ENCODE peak calls at places on chromosomes 12 and 14, in eight cellular contexts. X is endodermal cell, S is GM12878, Y is lower lobe of right lung, J is cardiac muscle cell, D is Panc1, N is PC-3, V is endothelial cell of umbilical vein. Z is an unnamed sample. For H3K36me3 and H3K4me1, the result is how much of the 10 kb centered on the place peaks cover.

GRCh38 chr12:8064131-8064530 is 2.0 kb downstream of the C3AR1 start:
- DNase-seq in X (no peak), S (no peak), Y (no peak), J (no peak), D (no peak), N (no peak), V (no peak), Z (no peak)

GRCh38 chr14:72023128-72024042 is 91.2 kb downstream of the RGS6 start:
- DNase-seq in X (no peak), S (peak), Y (no peak), J (no peak), D (no peak), N (peak), V (no peak), Z (no peak)

GRCh38 chr14:51395361-51395849 is 155.4 kb downstream of the TMX1 start:
- DNase-seq in X (peak), S (no peak), Y (peak), J (peak), D (no peak), N (peak), V (peak), Z (peak)

GRCh38 chr12:100141666-100141997 is 1.0 kb downstream of the BLTP3B start:
- DNase-seq in X (no peak), S (no peak), Y (no peak), J (no peak), D (peak), N (peak), V (peak), Z (no peak)

GRCh38 chr12:52715416-52715815 is 12.1 kb upstream of the KRT77 start:
- DNase-seq in X (peak), S (no peak), Y (peak), J (no peak), D (no peak), N (peak), V (no peak), Z (no peak)

GRCh38 chr12:52494518-52494917 is 1.5 kb upstream of the KRT6A start:
- DNase-seq in X (no peak), S (no peak), Y (peak), J (no peak), D (no peak), N (peak), V (no peak), Z (no peak)

GRCh38 chr14:100155881-100156645 is 3.4 kb downstream of the DEGS2 start:
- DNase-seq in X (no peak), S (no peak), Y (no peak), J (no peak), D (no peak), N (peak), V (no peak), Z (no peak)

GRCh38 chr14:75459099-75459741 is 31.4 kb downstream of the JDP2 start:
- DNase-seq in X (peak), S (no peak), Y (peak), J (no peak), D (no peak), N (no peak), V (no peak), Z (no peak)

GRCh38 chr12:106739318-106739717 is 35.2 kb upstream of the RIC8B start:
- DNase-seq in X (no peak), S (no peak), Y (no peak), J (no peak), D (no peak), N (peak), V (peak), Z (no peak)

GRCh38 chr12:106282457-106283097 is 20.0 kb upstream of the TCP11L2 start:
- DNase-seq in X (peak), S (no peak), Y (peak), J (peak), D (no peak), N (peak), V (peak), Z (peak)

GRCh38 chr12:116551952-116552749 is 7.0 kb upstream of the MAP1LC3B2 start:
- DNase-seq in X (no peak), S (no peak), Y (no peak), J (no peak), D (no peak), N (peak), V (peak), Z (no peak)

GRCh38 chr12:123602651-123603195 is 824 bp downstream of the DDX55 start:
- DNase-seq in X (no peak), S (no peak), Y (no peak), J (no peak), D (no peak), N (no peak), V (no peak), Z (no peak)

GRCh38 chr12:11763760-11764520 is 114.5 kb downstream of the ETV6 start:
- DNase-seq in X (no peak), S (no peak), Y (no peak), J (peak), D (no peak), N (no peak), V (no peak), Z (no peak)

GRCh38 chr14:45426685-45427282 is 173.8 kb upstream of the MIS18BP1 start:
- DNase-seq in X (peak), S (peak), Y (no peak), J (peak), D (peak), N (peak), V (peak), Z (no peak)

GRCh38 chr14:69674546-69675245 is 63.3 kb downstream of the SUSD6 start:
- DNase-seq in X (no peak), S (no peak), Y (no peak), J (no peak), D (no peak), N (no peak), V (peak), Z (no peak)

DNA sequence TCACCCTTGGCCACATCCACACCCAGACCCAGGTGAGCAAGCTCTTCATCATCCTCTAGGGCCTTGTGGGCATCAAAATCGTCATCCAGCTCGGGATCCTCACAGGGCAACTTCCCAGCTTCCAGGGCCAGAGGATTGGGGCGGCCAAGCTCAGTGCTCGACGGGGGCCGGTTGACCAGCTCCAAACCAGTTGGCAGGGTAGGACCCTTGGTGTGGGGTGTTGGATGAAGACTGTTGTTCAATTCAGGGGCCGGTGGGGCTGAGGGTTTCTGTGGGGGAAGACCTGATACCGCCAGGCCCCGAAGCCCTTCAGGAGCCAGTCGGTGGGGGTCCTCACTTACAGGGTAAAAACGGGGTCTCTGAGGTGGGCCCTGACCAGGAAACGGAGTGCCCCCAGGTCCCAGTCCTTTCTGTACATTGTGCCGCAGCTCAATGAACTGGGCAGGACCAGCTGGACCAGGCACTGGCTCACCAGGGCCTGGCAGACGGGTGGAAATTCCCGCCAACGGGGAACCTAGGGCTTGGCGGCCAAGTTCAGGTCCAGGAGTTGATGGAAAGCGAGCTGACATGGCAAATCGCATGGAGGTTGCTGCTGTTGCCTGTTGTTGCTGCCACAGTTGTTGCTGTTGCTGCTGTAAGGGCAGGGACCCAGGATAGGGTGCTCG is 19.8 kb upstream of the PRKAG1 start:
- DNase-seq in X (no peak), S (no peak), Y (peak), J (no peak), D (no peak), N (no peak), V (no peak), Z (no peak)
- H3K36me3 ChIP-seq in X (half or more), S (under half), Y (half or more), J (half or more), D (under half), N (half or more), V (under half), Z (half or more)

GRCh38 chr14:61321385-61322010 is at the start of gene PRKCH:
- DNase-seq in X (peak), S (no peak), Y (peak), J (peak), D (no peak), N (peak), V (peak), Z (no peak)
- TF ChIP-seq CTCF in X (peak), S (peak), Y (peak), J (peak), D (peak), N (peak), V (peak), Z (no peak)

DNA sequence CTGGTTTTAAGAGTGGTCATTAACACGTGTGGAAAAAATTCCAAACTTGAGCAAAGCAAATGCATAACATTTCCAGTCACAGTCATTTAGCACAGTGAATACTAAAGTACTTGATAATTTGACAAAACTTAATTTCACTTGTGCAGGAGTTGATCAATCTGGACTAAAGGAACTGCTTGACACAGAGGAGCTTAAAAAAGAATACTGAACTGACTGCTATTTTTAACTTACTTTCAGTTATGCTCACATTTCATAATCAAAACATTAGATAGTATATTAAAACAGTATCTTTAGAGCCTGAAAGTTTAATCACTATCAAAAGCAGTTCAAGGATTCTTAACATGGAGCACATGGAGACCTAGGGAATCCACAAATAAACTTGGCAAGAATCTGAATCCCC is 7.4 kb downstream of the UBE2N start:
- DNase-seq in X (no peak), S (no peak), Y (no peak), J (no peak), D (no peak), N (no peak), V (no peak), Z (no peak)
- H3K4me1 ChIP-seq in X (under half), S (under half), Y (half or more), J (under half), D (under half), N (under half), V (under half), Z (under half)

GRCh38 chr14:21244546-21244945 is 24.7 kb downstream of the HNRNPC start:
- DNase-seq in X (no peak), S (no peak), Y (no peak), J (no peak), D (no peak), N (no peak), V (no peak), Z (no peak)

GRCh38 chr14:21245813-21246212 is 23.4 kb downstream of the HNRNPC start:
- DNase-seq in X (no peak), S (no peak), Y (no peak), J (no peak), D (no peak), N (no peak), V (no peak), Z (no peak)

GRCh38 chr14:21248739-21249411 is 20.4 kb downstream of the HNRNPC start:
- DNase-seq in X (no peak), S (no peak), Y (no peak), J (no peak), D (no peak), N (no peak), V (no peak), Z (no peak)

GRCh38 chr14:21251215-21251614 is 18.0 kb downstream of the HNRNPC start:
- DNase-seq in X (no peak), S (no peak), Y (no peak), J (no peak), D (no peak), N (no peak), V (no peak), Z (no peak)

DNA sequence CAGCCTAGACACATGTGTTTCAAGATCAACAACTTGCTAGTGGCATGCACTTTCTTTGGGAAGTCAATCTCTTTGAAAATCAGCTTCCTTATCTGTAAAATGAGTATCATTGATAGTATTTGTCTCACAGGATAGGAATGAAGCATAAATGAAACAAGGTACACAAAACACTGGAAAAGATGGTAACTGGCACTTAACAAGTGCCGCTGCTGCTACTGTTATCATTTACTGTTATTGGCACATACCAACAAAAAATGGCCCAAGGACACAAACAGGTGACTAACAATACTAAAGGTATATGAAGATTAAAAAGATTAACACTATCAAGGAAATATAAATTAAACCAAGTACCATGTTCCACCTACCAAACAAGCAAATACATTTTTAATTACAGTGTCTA is 20.9 kb downstream of the HNRNPC start:
- DNase-seq in X (no peak), S (no peak), Y (no peak), J (no peak), D (no peak), N (no peak), V (no peak), Z (no peak)
- H3K36me3 ChIP-seq in X (half or more), S (under half), Y (half or more), J (under half), D (under half), N (half or more), V (under half), Z (half or more)

GRCh38 chr14:96086574-96087077 is 47.5 kb downstream of the C14orf132 start:
- DNase-seq in X (no peak), S (no peak), Y (no peak), J (no peak), D (no peak), N (peak), V (no peak), Z (no peak)
- TF ChIP-seq CTCF in X (peak), S (no peak), Y (no peak), J (no peak), D (no peak), N (no peak), V (no peak), Z (no peak)

GRCh38 chr14:22427771-22428228 is 161.2 kb downstream of the DAD1 start:
- DNase-seq in X (peak), S (no peak), Y (peak), J (no peak), D (no peak), N (no peak), V (no peak), Z (no peak)
- H3K4me1 ChIP-seq in X (under half), S (under half), Y (under half), J (under half), D (under half), N (under half), V (under half), Z (under half)

DNA sequence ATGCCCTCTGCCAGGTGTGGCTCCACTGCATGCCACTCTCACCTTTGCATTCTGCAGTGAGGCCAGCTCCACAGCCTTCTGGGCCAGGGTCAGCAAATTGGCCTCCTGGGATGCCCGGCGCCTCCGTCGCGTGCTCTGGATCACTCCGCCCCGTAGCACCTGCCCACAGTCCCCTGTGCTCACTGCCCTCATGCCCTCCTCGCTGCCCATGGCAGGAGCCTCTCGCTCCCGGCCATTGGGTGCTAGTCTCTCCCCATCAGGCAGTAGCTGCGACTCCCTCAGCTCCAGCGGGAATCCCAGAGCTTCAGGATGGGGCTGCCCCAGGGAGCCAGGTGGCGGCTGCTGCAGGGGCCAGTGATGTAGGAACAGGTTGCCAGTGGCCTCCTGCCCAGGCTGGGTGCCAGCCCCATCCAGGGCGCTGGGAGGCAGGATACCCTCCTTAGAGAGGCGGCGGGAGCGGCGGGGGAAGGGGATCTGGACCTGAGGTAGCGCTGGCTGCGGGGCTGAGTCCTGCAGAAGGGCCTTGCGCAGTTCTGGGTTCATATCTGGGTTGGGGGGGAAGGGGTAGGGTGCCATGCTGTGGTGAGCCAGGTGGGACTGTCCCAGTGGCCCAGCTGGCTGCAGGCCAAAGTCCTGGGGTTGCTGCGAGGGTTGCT is 24.5 kb upstream of the PNMA1 start:
- DNase-seq in X (no peak), S (no peak), Y (no peak), J (no peak), D (no peak), N (no peak), V (no peak), Z (no peak)
- H3K36me3 ChIP-seq in X (under half), S (under half), Y (half or more), J (under half), D (under half), N (under half), V (under half), Z (under half)

DNA sequence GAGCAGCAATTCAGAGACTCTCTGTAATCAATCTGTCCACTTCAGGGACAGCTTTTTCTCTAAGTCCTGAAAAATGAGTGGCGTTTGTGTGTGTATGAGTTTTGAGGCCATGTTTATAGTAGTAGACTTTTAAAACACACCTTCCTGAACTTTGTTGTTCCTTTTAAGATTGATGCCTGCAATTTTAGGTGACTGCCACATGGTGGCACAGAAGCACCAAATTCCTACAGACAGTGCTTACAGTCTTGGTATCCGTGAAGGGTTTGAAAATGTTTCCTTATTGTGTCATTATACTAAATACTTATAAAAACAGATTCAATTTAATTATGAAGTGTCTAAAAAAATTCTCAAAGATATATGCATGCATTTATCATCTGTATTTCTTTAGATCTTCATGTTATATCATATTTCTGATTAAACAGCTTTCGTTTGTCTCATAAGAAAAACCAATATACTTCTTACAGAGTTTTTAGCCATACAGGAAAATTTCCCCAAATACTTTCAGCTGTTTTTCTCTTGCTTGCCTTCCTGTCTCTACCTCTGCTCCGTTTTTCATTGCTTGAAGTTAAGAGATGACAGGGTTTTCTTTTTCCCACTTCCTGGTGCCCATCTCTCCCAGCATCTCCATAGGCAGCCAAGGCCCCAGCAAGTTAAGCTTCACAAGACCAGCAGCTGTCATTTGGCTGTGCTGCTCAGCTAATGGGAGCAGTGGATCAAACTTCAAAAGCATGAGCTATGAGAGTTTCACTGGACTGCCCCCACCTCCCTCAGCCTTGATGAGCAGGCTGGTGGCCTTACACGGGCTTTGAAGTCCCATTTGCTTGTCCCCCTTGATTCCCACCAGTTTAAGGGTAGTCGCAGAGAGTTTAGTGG is 259.6 kb downstream of the AKAP6 start:
- DNase-seq in X (peak), S (no peak), Y (no peak), J (peak), D (no peak), N (peak), V (peak), Z (peak)
- TF ChIP-seq CTCF in X (peak), S (peak), Y (peak), J (peak), D (peak), N (peak), V (peak), Z (peak)